ENCODE peak calls at places on chromosomes 12 and 14, in seven cellular contexts. S is mesothelial cell of epicardium, D is choroid plexus epithelial cell, O is psoas muscle, I is GM23338, J is cardiac fibroblast, M is BJ. R is an unnamed sample.

GRCh38 chr14:94125659-94126418 is 3.6 kb downstream of the IFI27L2 start:
- DNase-seq in M (no peak), O (no peak), I (no peak), S (no peak), D (no peak), J (no peak), R (no peak)

GRCh38 chr14:81565441-81566290 is 32.0 kb upstream of the SEL1L start:
- DNase-seq in O (no peak), M (no peak), S (no peak), D (peak; percentile 43), J (peak; percentile 29), I (peak; percentile 57), R (peak; percentile 25)

GRCh38 chr12:6538420-6539275 is 4.3 kb downstream of the GAPDH start:
- DNase-seq in S (no peak), M (no peak), D (no peak), O (no peak), I (peak; percentile 49), J (peak; percentile 51), R (peak; percentile 59)

GRCh38 chr12:70920251-70920851 is at the start of gene PTPRR:
- DNase-seq in I (peak; percentile 81), M (no peak), O (no peak), J (peak; percentile 19), D (peak; percentile 2), S (no peak), R (peak; percentile 1)

GRCh38 chr14:56422703-56423213 is 156.8 kb upstream of the TMEM260 start:
- DNase-seq in M (no peak), J (peak; percentile 94), I (peak; percentile 78), S (peak; percentile 41), D (peak; percentile 90), O (peak; percentile 57), R (peak; percentile 92)

GRCh38 chr12:53190108-53190729 is 9.5 kb upstream of the CSAD start:
- DNase-seq in J (peak; percentile 76), M (no peak), D (peak; percentile 79), I (peak; percentile 91), S (peak; percentile 71), O (peak; percentile 87), R (peak; percentile 69)

GRCh38 chr12:45192707-45193106 is 23.2 kb upstream of the ANO6 start:
- DNase-seq in I (no peak), O (no peak), M (no peak), D (no peak), J (no peak), S (no peak), R (no peak)

GRCh38 chr12:27826076-27826475 is 46.0 kb upstream of the MANSC4 start:
- DNase-seq in O (no peak), S (no peak), D (peak; percentile 39), M (no peak), J (no peak), I (no peak), R (no peak)

GRCh38 chr12:56104815-56105476 is 587 bp downstream of the PA2G4 start:
- DNase-seq in J (no peak), S (peak; percentile 48), D (peak; percentile 42), M (no peak), O (peak; percentile 56), I (peak; percentile 39), R (no peak)
- TF ChIP-seq CTCF in J (no peak), S (no peak), D (peak; percentile 22), M (peak; percentile 15), O (no peak), I (no peak), R (no peak)

GRCh38 chr14:37116933-37117844 is 55.2 kb downstream of the SLC25A21 start:
- DNase-seq in S (no peak), J (peak; percentile 10), D (peak; percentile 91), I (peak; percentile 32), M (peak; percentile 26), O (no peak), R (peak; percentile 67)
- TF ChIP-seq CTCF in S (no peak), J (peak; percentile 71), D (peak; percentile 78), I (peak; percentile 50), M (peak; percentile 58), O (no peak), R (peak; percentile 72)

GRCh38 chr12:23221066-23221465 is 596.1 kb downstream of the ETNK1 start:
- DNase-seq in O (no peak), D (peak; percentile 14), J (no peak), I (peak; percentile 68), M (no peak), S (no peak), R (no peak)
- TF ChIP-seq CTCF in O (no peak), D (peak; percentile 46), J (peak; percentile 31), I (peak; percentile 80), M (no peak), S (no peak), R (peak; percentile 17)

GRCh38 chr12:62438098-62438692 is 28.4 kb upstream of the MON2 start:
- DNase-seq in O (no peak), D (peak; percentile 78), J (peak; percentile 75), M (no peak), I (peak; percentile 82), S (peak; percentile 64), R (peak; percentile 76)
- TF ChIP-seq CTCF in O (peak; percentile 71), D (peak; percentile 77), J (peak; percentile 58), M (peak; percentile 64), I (peak; percentile 75), S (peak; percentile 80), R (peak; percentile 62)

DNA sequence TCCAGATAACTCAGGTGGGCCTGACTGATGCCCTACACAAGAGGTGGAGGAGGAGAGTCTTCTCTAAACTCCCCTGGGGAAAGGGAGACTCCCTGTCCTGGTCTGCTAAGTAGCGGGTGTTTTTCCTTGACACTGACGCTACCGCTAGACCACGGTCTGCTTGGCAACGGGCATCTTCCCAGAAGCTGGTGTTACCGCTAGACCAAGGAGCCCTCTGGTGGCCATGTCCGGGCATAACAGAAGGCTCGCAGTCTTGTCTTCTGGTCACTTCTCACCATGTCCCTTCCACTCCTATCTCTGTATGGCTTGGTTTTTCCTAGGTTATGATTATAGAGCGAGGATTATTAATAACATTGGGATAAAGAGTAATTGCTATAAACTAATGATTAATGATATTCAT is 965.5 kb downstream of the TMEM121 start:
- DNase-seq in I (peak; percentile 20), J (no peak), D (peak; percentile 2), M (no peak), S (no peak), O (no peak), R (no peak)
- TF ChIP-seq CTCF in I (peak; percentile 26), J (peak; percentile 39), D (peak; percentile 34), M (no peak), S (no peak), O (no peak), R (no peak)

DNA sequence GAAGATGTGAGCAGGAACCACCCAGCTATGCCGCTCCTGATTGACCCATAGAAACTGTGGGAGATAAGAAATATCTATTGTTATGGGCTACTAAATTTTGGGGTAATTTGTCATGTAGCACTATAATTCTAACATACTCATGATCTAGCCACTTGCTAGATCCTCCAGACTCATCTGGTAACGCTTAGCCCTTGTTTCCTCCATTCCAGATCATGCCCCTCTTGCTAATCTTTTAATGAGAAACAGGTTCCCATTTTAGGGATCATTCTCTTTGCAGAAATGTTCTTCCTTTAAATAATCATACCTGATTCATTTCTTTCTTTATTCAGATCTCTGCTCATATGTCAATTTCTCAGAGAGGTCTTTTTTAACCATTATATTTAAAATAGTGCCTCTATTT is 3.8 kb upstream of the ARHGDIB start:
- DNase-seq in S (no peak), M (no peak), D (no peak), O (no peak), J (no peak), I (no peak), R (no peak)
- TF ChIP-seq CTCF in S (no peak), M (no peak), D (no peak), O (no peak), J (no peak), I (no peak), R (no peak)

DNA sequence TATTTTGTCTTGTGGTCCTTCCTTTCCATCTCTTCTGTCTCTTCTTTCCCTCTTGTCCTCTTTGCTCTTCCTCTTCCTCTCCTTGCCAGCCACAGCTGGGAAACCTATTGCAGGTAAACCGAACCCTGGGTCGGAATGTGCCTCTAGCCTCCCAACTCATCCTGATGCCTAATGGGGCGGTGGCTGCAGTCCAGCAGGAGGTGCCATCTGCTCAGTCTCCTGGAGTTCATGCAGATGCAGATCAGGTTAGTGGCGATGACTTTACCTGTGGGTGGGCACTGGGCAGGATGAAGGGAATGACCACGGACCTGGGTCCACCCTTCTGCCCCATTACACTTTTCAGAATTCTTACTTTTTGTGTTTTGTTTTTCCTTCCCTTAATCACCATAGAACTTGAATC is 8.2 kb downstream of the PHC1 start:
- DNase-seq in D (no peak), O (no peak), I (peak; percentile 11), M (no peak), S (no peak), J (no peak), R (no peak)
- TF ChIP-seq CTCF in D (no peak), O (no peak), I (peak; percentile 38), M (no peak), S (no peak), J (no peak), R (no peak)